ENCODE peak calls at places on chromosomes 7 and 10, in seven cellular contexts. R is astrocyte of the cerebellum, V is Panc1, S is GM12865, P is dorsolateral prefrontal cortex, E is lower lobe of right lung, Q is BJ. F is an unnamed sample.

GRCh38 chr10:70368774-70369482 is 13.5 kb downstream of the LRRC20 start:
- DNase-seq in R (no peak), V (no peak), S (no peak), P (no peak), E (no peak), Q (no peak), F (no peak)

GRCh38 chr10:113612154-113612553 is 51.7 kb downstream of the NRAP start:
- DNase-seq in R (no peak), V (no peak), S (no peak), P (peak; percentile 45), E (no peak), Q (no peak), F (no peak)

GRCh38 chr10:62306663-62307062 is 38.0 kb upstream of the RTKN2 start:
- DNase-seq in R (no peak), V (no peak), S (no peak), P (peak; percentile 35), E (no peak), Q (no peak), F (no peak)

GRCh38 chr7:135772639-135773019 is 24.0 kb upstream of the FAM180A start:
- DNase-seq in R (no peak), V (no peak), S (no peak), P (no peak), E (no peak), Q (no peak), F (no peak)

GRCh38 chr10:60816624-60817023 is 38.3 kb downstream of the CDK1 start:
- DNase-seq in R (peak; percentile 87), V (peak; percentile 72), S (peak; percentile 75), P (no peak), E (no peak), Q (peak; percentile 71), F (peak; percentile 91)

GRCh38 chr7:88306590-88307048 is at the start of gene STEAP4:
- DNase-seq in R (peak; percentile 33), V (no peak), S (no peak), P (peak; percentile 38), E (peak; percentile 91), Q (no peak), F (peak; percentile 39)

GRCh38 chr7:2106920-2107319 is 125.8 kb downstream of the MAD1L1 start:
- DNase-seq in R (no peak), V (no peak), S (no peak), P (no peak), E (no peak), Q (no peak), F (peak; percentile 69)

GRCh38 chr7:4668510-4668847 is 13.6 kb upstream of the FOXK1 start:
- DNase-seq in R (no peak), V (no peak), S (no peak), P (no peak), E (no peak), Q (no peak), F (no peak)

GRCh38 chr10:101451589-101452190 is 97.7 kb downstream of the BTRC start:
- DNase-seq in R (no peak), V (no peak), S (no peak), P (no peak), E (no peak), Q (no peak), F (no peak)

GRCh38 chr10:97499561-97500296 is 1.0 kb downstream of the UBTD1 start:
- DNase-seq in R (peak; percentile 22), V (no peak), S (no peak), P (peak; percentile 59), E (peak; percentile 81), Q (no peak), F (peak; percentile 61)

GRCh38 chr7:154744226-154744860 is 258.6 kb downstream of the PAXIP1 start:
- DNase-seq in R (no peak), V (peak; percentile 25), S (peak; percentile 19), P (peak; percentile 80), E (no peak), Q (no peak), F (no peak)

GRCh38 chr7:919114-919442 is 35.4 kb downstream of the ADAP1 start:
- DNase-seq in R (no peak), V (no peak), S (no peak), P (peak; percentile 25), E (peak; percentile 28), Q (no peak), F (no peak)

GRCh38 chr7:3482147-3482921 is 181.3 kb downstream of the SDK1 start:
- DNase-seq in R (peak; percentile 40), V (peak; percentile 70), S (peak; percentile 2), P (no peak), E (no peak), Q (no peak), F (peak; percentile 56)

GRCh38 chr7:72493850-72494661 is 81.9 kb upstream of the CALN1 start:
- DNase-seq in R (peak; percentile 28), V (peak; percentile 28), S (peak; percentile 88), P (peak; percentile 77), E (peak; percentile 56), Q (no peak), F (peak; percentile 12)

GRCh38 chr7:134870156-134870555 is 90.7 kb downstream of the CALD1 start:
- DNase-seq in R (no peak), V (no peak), S (no peak), P (no peak), E (no peak), Q (no peak), F (no peak)

GRCh38 chr7:108294595-108294994 is 161.6 kb downstream of the NRCAM start:
- DNase-seq in R (no peak), V (no peak), S (peak; percentile 67), P (no peak), E (no peak), Q (no peak), F (no peak)

GRCh38 chr7:47088329-47089067 is 493.4 kb downstream of the TNS3 start:
- DNase-seq in R (peak; percentile 50), V (peak; percentile 18), S (peak; percentile 61), P (peak; percentile 71), E (peak; percentile 55), Q (no peak), F (peak; percentile 65)

GRCh38 chr10:13859979-13860619 is 273.3 kb downstream of the PRPF18 start:
- DNase-seq in R (no peak), V (no peak), S (no peak), P (no peak), E (no peak), Q (no peak), F (no peak)

GRCh38 chr7:157752832-157753291 is 416.1 kb downstream of the DNAJB6 start:
- DNase-seq in R (no peak), V (no peak), S (no peak), P (no peak), E (no peak), Q (no peak), F (no peak)

GRCh38 chr10:24597961-24598360 is 125.7 kb downstream of the ARHGAP21 start:
- DNase-seq in R (no peak), V (no peak), S (no peak), P (no peak), E (no peak), Q (no peak), F (no peak)

GRCh38 chr7:48424731-48425130 is 253.5 kb downstream of the ABCA13 start:
- DNase-seq in R (no peak), V (no peak), S (peak; percentile 39), P (no peak), E (no peak), Q (no peak), F (peak; percentile 33)

DNA sequence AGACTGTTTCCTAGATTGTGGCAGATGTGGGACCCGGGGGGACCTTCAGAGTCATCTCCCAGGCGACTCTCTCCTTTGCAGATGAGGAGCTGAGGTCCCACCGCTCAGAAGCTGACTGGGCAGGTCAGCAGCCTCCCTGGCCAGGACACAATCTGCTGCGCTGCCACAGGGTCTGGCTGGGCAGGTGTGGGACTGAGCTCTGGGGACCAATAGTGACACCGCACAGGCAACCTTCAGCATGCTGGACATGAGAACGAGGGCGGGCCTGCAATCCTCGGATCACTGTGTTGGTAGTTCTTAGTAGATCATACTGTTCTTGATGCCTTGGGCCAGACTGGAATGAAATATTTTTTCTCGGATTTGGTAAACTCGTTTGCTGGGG is 20.5 kb upstream of the CRYGN start:
- DNase-seq in R (no peak), V (no peak), S (no peak), P (no peak), E (no peak), Q (no peak), F (no peak)
- H3K4me3 ChIP-seq in R (peak overlapping the region; percentile 8), V (no peak overlapping the region), S (no peak overlapping the region), P (peak overlapping the region; percentile 15), E (no peak overlapping the region), Q (peak overlapping the region; percentile 3), F (no peak overlapping the region)

GRCh38 chr10:93068411-93069244 is 5.1 kb upstream of the CYP26A1 start:
- DNase-seq in R (no peak), V (no peak), S (no peak), P (no peak), E (no peak), Q (no peak), F (peak; percentile 50)
- H3K4me3 ChIP-seq in R (no peak overlapping the region), V (no peak overlapping the region), S (no peak overlapping the region), P (peak overlapping the region; percentile 34), E (no peak overlapping the region), Q (peak overlapping the region; percentile 9), F (no peak overlapping the region)

DNA sequence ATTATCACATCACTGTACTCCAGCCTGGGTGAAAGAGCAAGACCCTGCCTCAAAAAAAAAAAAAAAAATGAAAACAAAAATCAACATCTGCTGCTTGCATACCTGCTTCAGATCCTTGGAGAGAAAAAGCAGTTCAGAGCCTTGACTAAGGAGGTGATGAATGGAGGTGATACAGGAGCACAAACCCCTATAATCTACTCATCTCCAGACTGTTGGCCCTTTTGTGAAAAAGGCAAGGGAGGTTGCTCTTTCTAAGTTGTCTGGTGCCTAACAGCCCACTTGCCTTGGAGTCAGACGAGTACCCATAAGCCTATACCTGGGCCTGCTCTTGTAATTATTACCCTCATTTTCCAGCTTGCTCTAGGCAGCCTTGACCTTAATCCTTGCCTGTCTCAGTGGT is 1.4 kb downstream of the SFXN2 start:
- DNase-seq in R (no peak), V (no peak), S (no peak), P (no peak), E (no peak), Q (no peak), F (no peak)
- H3K4me3 ChIP-seq in R (no peak overlapping the region), V (no peak overlapping the region), S (no peak overlapping the region), P (no peak overlapping the region), E (no peak overlapping the region), Q (no peak overlapping the region), F (no peak overlapping the region)

GRCh38 chr7:99557940-99558305 is 519 bp upstream of the ZNF655 start:
- DNase-seq in R (no peak), V (no peak), S (peak; percentile 21), P (no peak), E (no peak), Q (no peak), F (no peak)

GRCh38 chr7:99554929-99555328 is 3.0 kb upstream of the FAM200A start:
- DNase-seq in R (no peak), V (no peak), S (no peak), P (no peak), E (no peak), Q (no peak), F (no peak)

GRCh38 chr7:99559276-99559915 is 954 bp downstream of the ZNF655 start:
- DNase-seq in R (no peak), V (no peak), S (no peak), P (no peak), E (no peak), Q (no peak), F (peak; percentile 42)

GRCh38 chr7:99558306-99559275 is at the start of gene ZNF655:
- DNase-seq in R (peak; percentile 59), V (no peak), S (peak; percentile 93), P (peak; percentile 91), E (peak; percentile 94), Q (no peak), F (peak; percentile 92)

DNA sequence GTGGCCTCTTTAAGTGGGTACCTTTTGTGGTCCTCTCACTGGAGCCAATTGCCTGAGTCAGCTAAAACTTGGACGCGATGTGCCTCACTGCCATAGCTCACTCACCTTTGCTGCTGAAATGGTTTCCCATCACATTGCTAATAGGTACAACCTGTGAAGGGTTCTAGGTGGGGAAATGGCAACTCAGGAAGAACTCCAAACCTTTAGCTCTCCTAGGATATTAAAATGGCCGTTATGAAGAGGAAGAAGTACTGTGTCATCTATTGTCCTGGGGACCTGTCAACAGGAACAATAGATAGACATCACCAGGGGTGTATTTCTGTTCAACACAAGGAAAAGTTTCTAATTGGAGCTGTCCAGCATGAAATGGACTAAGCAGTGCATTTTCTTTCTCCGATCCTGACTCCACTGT is 1.2 kb upstream of the ZNF655 start:
- DNase-seq in R (no peak), V (no peak), S (no peak), P (no peak), E (no peak), Q (no peak), F (no peak)
- H3K4me3 ChIP-seq in R (peak overlapping the region; percentile 97), V (peak overlapping the region; percentile 68), S (peak overlapping the region; percentile 92), P (peak overlapping the region; percentile 95), E (peak overlapping the region; percentile 92), Q (peak overlapping the region; percentile 95), F (peak overlapping the region; percentile 91)